ENCODE peak calls at places on chromosomes 13 and 19, in ten cellular contexts. H, B, K, M, T, N, A, J, Z and R are unnamed samples.

GRCh38 chr13:107832521-107833095 is 382.7 kb downstream of the LIG4 start:
- DNase-seq in H (no peak), B (no peak), K (no peak), M (no peak), T (no peak), N (no peak), A (peak), J (no peak), Z (no peak), R (no peak)

GRCh38 chr19:52542984-52543664 is 15.7 kb downstream of the ZNF808 start:
- DNase-seq in H (no peak), B (no peak), K (no peak), M (no peak), T (no peak), N (no peak), A (peak), J (no peak), Z (peak), R (no peak)

GRCh38 chr19:46571495-46571894 is 29.6 kb upstream of the CALM3 start:
- DNase-seq in H (no peak), B (no peak), K (peak), M (no peak), T (peak), N (no peak), A (peak), J (no peak), Z (no peak), R (no peak)

GRCh38 chr13:30676672-30677071 is 58.7 kb upstream of the ALOX5AP start:
- DNase-seq in H (no peak), B (no peak), K (no peak), M (peak), T (peak), N (no peak), A (peak), J (no peak), Z (no peak), R (no peak)

GRCh38 chr19:14088634-14089411 is 1.7 kb downstream of the SAMD1 start:
- DNase-seq in H (no peak), B (no peak), K (no peak), M (no peak), T (no peak), N (no peak), A (no peak), J (no peak), Z (no peak), R (no peak)

GRCh38 chr19:7921302-7921954 is 1.3 kb downstream of the SNAPC2 start:
- DNase-seq in H (no peak), B (no peak), K (no peak), M (no peak), T (no peak), N (no peak), A (no peak), J (no peak), Z (no peak), R (no peak)

GRCh38 chr13:101127741-101128353 is 288.5 kb downstream of the NALCN start:
- DNase-seq in H (peak), B (no peak), K (peak), M (peak), T (peak), N (peak), A (peak), J (no peak), Z (no peak), R (no peak)

GRCh38 chr19:28239270-28239669 is 973.7 kb downstream of the UQCRFS1 start:
- DNase-seq in H (no peak), B (no peak), K (no peak), M (no peak), T (no peak), N (no peak), A (peak), J (no peak), Z (no peak), R (no peak)

GRCh38 chr13:44317752-44318550 is 55.7 kb upstream of the SERP2 start:
- DNase-seq in H (no peak), B (no peak), K (no peak), M (peak), T (peak), N (no peak), A (no peak), J (no peak), Z (no peak), R (no peak)

GRCh38 chr13:21133077-21133476 is 43.3 kb downstream of the SKA3 start:
- DNase-seq in H (no peak), B (no peak), K (no peak), M (no peak), T (no peak), N (no peak), A (no peak), J (no peak), Z (no peak), R (no peak)

GRCh38 chr19:29128203-29128602 is 84.7 kb downstream of the UQCRFS1 start:
- DNase-seq in H (no peak), B (no peak), K (no peak), M (no peak), T (no peak), N (no peak), A (no peak), J (no peak), Z (no peak), R (no peak)

GRCh38 chr19:944171-944567 is 18.3 kb downstream of the ARID3A start:
- DNase-seq in H (no peak), B (no peak), K (no peak), M (no peak), T (no peak), N (no peak), A (no peak), J (no peak), Z (no peak), R (no peak)

GRCh38 chr19:49107625-49108459 is 6.3 kb upstream of the LIN7B start:
- DNase-seq in H (no peak), B (no peak), K (no peak), M (no peak), T (no peak), N (no peak), A (no peak), J (no peak), Z (peak), R (no peak)

GRCh38 chr19:35845215-35846037 is 6.9 kb downstream of the NPHS1 start:
- DNase-seq in H (peak), B (peak), K (peak), M (peak), T (no peak), N (no peak), A (no peak), J (no peak), Z (no peak), R (no peak)

GRCh38 chr19:39248806-39249205 is at the start of gene IFNL4:
- DNase-seq in H (no peak), B (no peak), K (no peak), M (no peak), T (no peak), N (no peak), A (no peak), J (no peak), Z (no peak), R (no peak)

GRCh38 chr19:39251081-39251480 is 2.4 kb upstream of the IFNL4 start:
- DNase-seq in H (no peak), B (no peak), K (no peak), M (no peak), T (no peak), N (no peak), A (no peak), J (no peak), Z (no peak), R (no peak)

GRCh38 chr19:39252458-39252857 is 3.8 kb upstream of the IFNL4 start:
- DNase-seq in H (no peak), B (no peak), K (no peak), M (no peak), T (no peak), N (no peak), A (no peak), J (no peak), Z (no peak), R (no peak)

GRCh38 chr19:39246951-39247669 is 1.5 kb downstream of the IFNL4 start:
- DNase-seq in H (peak), B (peak), K (no peak), M (no peak), T (no peak), N (no peak), A (peak), J (peak), Z (peak), R (no peak)

DNA sequence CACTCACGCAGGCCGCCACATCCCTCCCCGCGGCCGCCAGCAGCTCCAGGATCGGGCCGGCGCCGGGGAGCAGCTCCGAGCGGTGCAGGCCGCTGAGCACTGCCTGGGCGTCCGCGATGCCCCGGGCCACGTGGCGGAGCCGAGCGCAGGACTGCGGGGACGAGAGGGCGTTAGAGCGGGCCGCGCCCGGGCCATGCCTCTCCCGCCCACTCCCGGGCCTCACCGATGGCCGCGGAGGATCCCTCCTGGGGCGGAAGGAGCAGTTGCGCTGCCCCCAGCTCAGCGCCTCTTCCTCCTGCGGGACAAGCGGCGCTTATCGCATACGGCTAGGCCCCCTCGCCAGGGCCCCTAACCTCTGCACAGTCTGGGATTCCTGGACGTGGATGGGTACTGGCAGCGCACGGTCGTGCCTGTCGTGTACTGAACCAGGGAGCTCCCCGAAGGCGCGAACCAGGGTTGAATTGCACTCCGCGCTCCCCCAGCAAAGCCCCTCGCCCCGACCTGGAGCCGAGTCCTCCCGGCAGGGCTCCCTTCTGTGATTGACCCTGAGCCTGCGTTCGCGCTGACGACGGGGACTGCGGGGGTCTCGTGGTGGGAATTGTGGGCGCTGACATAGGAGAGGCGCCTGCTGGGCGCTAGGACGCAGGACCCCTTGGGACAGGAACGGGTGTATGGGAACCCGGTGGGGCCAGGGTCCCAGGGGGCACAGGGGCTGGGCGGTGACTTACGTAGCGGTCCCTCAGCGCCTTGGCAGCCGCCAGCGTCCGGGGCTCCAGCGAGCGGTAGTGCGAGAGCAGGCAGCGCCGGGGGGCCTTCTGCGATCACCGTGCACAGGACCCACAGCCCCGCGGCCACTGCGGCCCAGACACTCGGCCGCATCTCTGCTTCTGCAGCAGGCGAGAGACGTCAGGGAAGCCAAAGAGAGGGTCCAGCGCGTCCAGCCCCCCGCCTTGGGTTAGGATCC is 673 bp downstream of the IFNL4 start:
- DNase-seq in H (peak), B (peak), K (no peak), M (no peak), T (no peak), N (no peak), A (no peak), J (no peak), Z (no peak), R (no peak)
- H3K4me3 ChIP-seq in H (no peak), B (peak), K (no peak), M (no peak), T (no peak), N (no peak), A (no peak), J (peak), Z (no peak), R (no peak)

DNA sequence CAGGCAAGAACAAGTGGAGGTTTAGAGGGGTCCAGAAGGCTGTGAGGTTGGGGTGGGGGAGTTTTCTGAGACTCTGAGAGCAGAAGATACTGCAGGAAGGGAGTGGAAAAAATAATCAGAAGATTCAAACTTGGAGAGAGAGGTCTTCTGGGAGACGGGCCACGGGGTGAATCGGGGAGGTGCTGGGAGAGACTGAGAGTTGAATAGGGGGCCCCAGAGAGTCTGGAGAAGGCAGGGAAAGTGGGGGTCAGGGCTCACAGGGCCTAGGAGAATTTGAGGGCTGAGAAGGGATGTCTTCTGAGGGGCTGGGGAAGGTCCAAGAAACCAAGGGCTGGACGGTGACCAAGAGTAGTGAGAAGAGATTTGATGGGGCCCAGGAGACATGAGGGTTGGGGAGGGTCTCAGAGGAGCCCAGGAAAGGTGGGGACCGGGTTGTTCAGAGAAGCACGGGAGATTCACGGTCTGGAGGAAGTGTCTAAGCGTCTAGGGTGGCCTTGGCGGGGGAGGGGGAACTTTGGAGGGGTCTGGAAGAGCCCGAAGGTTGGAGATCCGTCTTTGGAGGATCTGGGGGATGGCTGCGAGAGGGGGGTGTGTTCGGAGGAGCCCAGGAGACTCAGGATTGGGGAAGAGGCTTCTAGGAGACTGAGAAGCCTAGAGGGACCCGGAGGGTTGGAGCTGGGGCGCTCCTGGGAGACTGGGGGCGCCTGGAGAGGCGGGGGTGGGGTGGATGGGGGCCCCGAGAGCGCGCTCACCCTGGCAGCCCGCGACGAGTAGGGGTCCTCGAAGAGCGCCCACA is 1.5 kb downstream of the KCNC3 start:
- DNase-seq in H (no peak), B (no peak), K (no peak), M (no peak), T (no peak), N (no peak), A (no peak), J (no peak), Z (no peak), R (peak)
- H3K4me3 ChIP-seq in H (no peak), B (no peak), K (peak), M (no peak), T (no peak), N (no peak), A (no peak), J (peak), Z (no peak), R (no peak)

DNA sequence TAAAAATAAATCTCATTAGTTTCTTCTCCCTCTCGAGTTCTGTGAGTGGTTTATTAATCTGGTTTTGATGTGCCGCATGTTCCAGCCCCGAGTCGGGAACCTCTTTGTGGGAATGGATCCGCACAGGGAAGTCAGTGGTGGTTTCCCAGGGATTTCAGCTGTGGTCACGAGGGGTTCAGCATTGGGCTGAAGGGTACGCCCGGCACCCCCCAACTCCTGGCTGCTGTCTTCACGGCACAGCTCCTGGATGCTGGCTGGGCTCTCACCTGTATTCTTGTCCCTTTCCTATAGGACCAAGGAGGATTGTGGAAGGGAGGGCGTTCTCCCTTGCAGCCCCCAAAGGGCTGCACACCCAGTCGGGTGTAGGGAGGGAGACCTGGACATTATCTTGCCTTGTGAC is 167.8 kb downstream of the ZNF536 start:
- DNase-seq in H (no peak), B (no peak), K (no peak), M (no peak), T (no peak), N (no peak), A (no peak), J (no peak), Z (no peak), R (no peak)
- H3K4me3 ChIP-seq in H (no peak), B (no peak), K (no peak), M (no peak), T (no peak), N (no peak), A (no peak), J (no peak), Z (no peak), R (no peak)

GRCh38 chr13:29396446-29396845 is 199.0 kb downstream of the SLC7A1 start:
- DNase-seq in H (no peak), B (no peak), K (no peak), M (no peak), T (no peak), N (no peak), A (no peak), J (no peak), Z (no peak), R (no peak)
- H3K4me3 ChIP-seq in H (no peak), B (no peak), K (no peak), M (no peak), T (no peak), N (no peak), A (no peak), J (no peak), Z (no peak), R (no peak)

DNA sequence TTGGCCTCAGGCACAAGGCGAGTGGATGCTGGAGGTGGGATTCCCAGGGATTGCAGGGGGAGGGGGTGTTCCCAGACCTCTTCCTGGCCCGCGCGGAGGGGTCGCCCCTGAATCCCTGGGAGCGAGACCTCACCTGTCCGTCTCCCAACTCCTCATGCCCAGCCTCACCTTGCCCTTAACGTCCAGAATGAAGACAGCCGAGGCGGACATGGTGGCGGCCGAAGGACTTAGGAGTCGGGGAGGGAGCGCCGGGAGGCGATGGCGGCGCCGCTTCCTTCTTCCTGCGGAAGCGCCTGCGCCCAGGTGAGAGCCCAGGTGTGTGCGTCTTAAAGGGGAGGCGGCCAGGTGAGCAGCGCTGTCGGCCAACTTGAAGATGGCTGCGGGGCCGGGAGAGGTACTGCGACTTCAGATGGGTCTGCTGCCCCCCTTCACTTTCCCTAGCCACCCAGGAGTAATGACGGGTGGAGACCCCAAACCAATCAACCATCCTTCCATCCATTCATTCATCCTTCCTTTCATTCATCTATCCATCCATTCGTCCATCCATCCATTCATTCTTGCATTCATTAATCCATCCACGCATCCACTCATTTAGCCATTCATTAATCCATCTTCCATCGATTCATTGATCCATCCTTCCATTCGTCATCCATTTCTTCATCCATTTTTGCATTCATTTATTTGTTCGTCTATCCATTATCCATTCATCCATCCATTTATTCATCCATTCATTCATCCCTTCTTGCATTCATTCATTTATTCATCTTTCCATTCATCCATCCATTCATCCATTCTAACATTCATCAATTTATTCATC is at the start of gene AP1M2:
- DNase-seq in H (peak), B (peak), K (no peak), M (no peak), T (peak), N (no peak), A (no peak), J (peak), Z (no peak), R (no peak)
- H3K4me3 ChIP-seq in H (peak), B (peak), K (no peak), M (no peak), T (peak), N (no peak), A (no peak), J (peak), Z (no peak), R (no peak)

DNA sequence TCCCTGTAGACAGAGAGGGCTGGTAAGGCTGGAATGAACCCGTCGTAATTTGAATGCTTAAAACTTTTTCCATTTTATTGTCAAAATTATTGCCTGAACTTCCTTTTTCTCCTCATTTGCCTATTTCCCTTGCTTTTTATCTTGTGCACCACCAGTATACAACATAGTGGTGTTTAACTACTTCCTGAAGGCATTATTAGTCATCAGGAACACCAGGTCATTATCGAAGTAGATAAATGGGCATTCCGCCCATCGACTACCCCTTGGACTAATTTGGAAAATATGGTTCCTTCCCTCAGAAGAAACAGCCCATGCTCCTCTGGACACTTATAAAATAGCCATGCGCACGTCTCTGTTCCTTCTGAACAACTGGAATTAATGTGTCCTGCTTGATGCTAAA is 232.1 kb downstream of the TM9SF2 start:
- DNase-seq in H (no peak), B (no peak), K (no peak), M (no peak), T (no peak), N (no peak), A (no peak), J (no peak), Z (no peak), R (no peak)
- H3K4me3 ChIP-seq in H (no peak), B (no peak), K (no peak), M (no peak), T (no peak), N (no peak), A (no peak), J (no peak), Z (no peak), R (no peak)